ENCODE peak calls at places on chromosomes 4 and X, in five cellular contexts. One of them, this sample, is unnamed.

GRCh38 chrX:150038356-150038755 is 100.1 kb upstream of the EOLA2 start:
- DNase-seq in HepG2: no peak
- DNase-seq in WTC11: peak
- DNase-seq in K562: no peak
- DNase-seq in A549: no peak
- DNase-seq in this sample: no peak

GRCh38 chr4:55321707-55322264 is 24.3 kb upstream of the SRD5A3 start:
- DNase-seq in HepG2: peak
- DNase-seq in K562: peak
- DNase-seq in WTC11: peak
- DNase-seq in A549: peak
- DNase-seq in this sample: peak

GRCh38 chr4:185683222-185683621 is 128.8 kb downstream of the SORBS2 start:
- DNase-seq in WTC11: no peak
- DNase-seq in K562: no peak
- DNase-seq in A549: no peak
- DNase-seq in HepG2: no peak
- DNase-seq in this sample: no peak

GRCh38 chrX:124211312-124211942 is 121.0 kb upstream of the TEX13D start:
- DNase-seq in WTC11: no peak
- DNase-seq in K562: peak
- DNase-seq in A549: peak
- DNase-seq in HepG2: peak
- DNase-seq in this sample: no peak

GRCh38 chr4:185127021-185127925 is 15.8 kb upstream of the SLC25A4 start:
- DNase-seq in K562: no peak
- DNase-seq in HepG2: no peak
- DNase-seq in A549: peak
- DNase-seq in WTC11: peak
- DNase-seq in this sample: no peak

GRCh38 chr4:73850261-73850970 is 2.7 kb upstream of the PF4V1 start:
- DNase-seq in WTC11: no peak
- DNase-seq in K562: no peak
- DNase-seq in A549: no peak
- DNase-seq in HepG2: no peak
- DNase-seq in this sample: no peak

GRCh38 chr4:110484029-110484428 is 8.1 kb downstream of the ENPEP start:
- DNase-seq in K562: no peak
- DNase-seq in WTC11: no peak
- DNase-seq in HepG2: no peak
- DNase-seq in A549: no peak
- DNase-seq in this sample: peak

GRCh38 chrX:126167560-126167959 is 1.5 kb upstream of the DCAF12L2 start:
- DNase-seq in K562: no peak
- DNase-seq in WTC11: no peak
- DNase-seq in A549: no peak
- DNase-seq in HepG2: no peak
- DNase-seq in this sample: no peak

GRCh38 chrX:102155806-102156179 is at the start of gene BEX5:
- DNase-seq in HepG2: no peak
- DNase-seq in A549: no peak
- DNase-seq in WTC11: peak
- DNase-seq in K562: peak
- DNase-seq in this sample: no peak

GRCh38 chr4:125736057-125736456 is 421.3 kb downstream of the FAT4 start:
- DNase-seq in K562: peak
- DNase-seq in WTC11: no peak
- DNase-seq in HepG2: peak
- DNase-seq in A549: peak
- DNase-seq in this sample: no peak

GRCh38 chr4:78602334-78602733 is 50.8 kb downstream of the ANXA3 start:
- DNase-seq in A549: no peak
- DNase-seq in K562: no peak
- DNase-seq in WTC11: no peak
- DNase-seq in HepG2: no peak
- DNase-seq in this sample: no peak

GRCh38 chr4:11263208-11263607 is 165.5 kb downstream of the HS3ST1 start:
- DNase-seq in A549: no peak
- DNase-seq in K562: no peak
- DNase-seq in HepG2: no peak
- DNase-seq in WTC11: no peak
- DNase-seq in this sample: no peak

GRCh38 chrX:86133761-86134160 is 14.5 kb upstream of the DACH2 start:
- DNase-seq in K562: no peak
- DNase-seq in WTC11: no peak
- DNase-seq in HepG2: no peak
- DNase-seq in A549: peak
- DNase-seq in this sample: no peak

GRCh38 chr4:185717018-185717726 is 94.8 kb downstream of the SORBS2 start:
- DNase-seq in A549: no peak
- DNase-seq in HepG2: no peak
- DNase-seq in WTC11: no peak
- DNase-seq in K562: no peak
- DNase-seq in this sample: no peak

GRCh38 chr4:11548529-11549176 is 120.0 kb upstream of the HS3ST1 start:
- DNase-seq in HepG2: no peak
- DNase-seq in WTC11: no peak
- DNase-seq in A549: peak
- DNase-seq in K562: no peak
- DNase-seq in this sample: no peak

GRCh38 chr4:140641789-140642439 is 73.2 kb upstream of the UCP1 start:
- DNase-seq in HepG2: peak
- DNase-seq in WTC11: peak
- DNase-seq in K562: no peak
- DNase-seq in A549: no peak
- DNase-seq in this sample: no peak

GRCh38 chrX:44913656-44914531 is 40.9 kb downstream of the KDM6A start:
- DNase-seq in K562: no peak
- DNase-seq in WTC11: no peak
- DNase-seq in HepG2: no peak
- DNase-seq in A549: no peak
- DNase-seq in this sample: no peak

GRCh38 chr4:123443401-123444297 is 47.1 kb downstream of the SPRY1 start:
- DNase-seq in WTC11: no peak
- DNase-seq in HepG2: no peak
- DNase-seq in A549: no peak
- DNase-seq in K562: no peak
- DNase-seq in this sample: peak

GRCh38 chrX:39903937-39904336 is 193.8 kb downstream of the BCOR start:
- DNase-seq in WTC11: no peak
- DNase-seq in HepG2: no peak
- DNase-seq in A549: peak
- DNase-seq in K562: no peak
- DNase-seq in this sample: no peak

GRCh38 chrX:39907964-39908616 is 189.7 kb downstream of the BCOR start:
- DNase-seq in WTC11: no peak
- DNase-seq in A549: peak
- DNase-seq in HepG2: peak
- DNase-seq in K562: no peak
- DNase-seq in this sample: no peak

GRCh38 chrX:39905475-39905889 is 192.3 kb downstream of the BCOR start:
- DNase-seq in A549: no peak
- DNase-seq in WTC11: no peak
- DNase-seq in HepG2: no peak
- DNase-seq in K562: peak
- DNase-seq in this sample: no peak

GRCh38 chrX:39904816-39905474 is 192.8 kb downstream of the BCOR start:
- DNase-seq in WTC11: no peak
- DNase-seq in A549: no peak
- DNase-seq in K562: no peak
- DNase-seq in HepG2: no peak
- DNase-seq in this sample: no peak

DNA sequence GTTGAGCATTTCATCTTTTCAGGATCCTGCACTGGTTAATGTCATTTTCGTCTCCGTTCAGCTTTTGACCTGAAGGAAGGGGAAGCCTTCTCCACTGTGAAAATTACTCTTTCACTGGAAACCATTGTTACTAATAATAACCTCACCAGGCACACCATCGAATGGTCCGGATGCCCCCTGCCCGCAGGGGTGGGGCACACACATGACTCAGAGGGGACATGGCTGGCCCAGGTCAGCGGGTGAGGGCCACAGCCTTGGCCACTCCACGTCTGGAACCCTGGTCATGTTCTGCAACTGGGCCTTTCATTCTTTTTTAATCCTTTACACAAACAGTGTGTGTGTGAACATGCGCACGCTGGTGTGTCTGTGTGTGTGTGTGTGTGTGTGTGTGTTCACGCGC is 191.8 kb downstream of the BCOR start:
- DNase-seq in K562: no peak
- DNase-seq in HepG2: no peak
- DNase-seq in A549: no peak
- DNase-seq in WTC11: no peak
- DNase-seq in this sample: no peak
- TF ChIP-seq ESRRA in K562: no peak
- TF ChIP-seq ESRRA in HepG2: no peak
- TF ChIP-seq ESRRA in A549: no peak
- TF ChIP-seq ESRRA in WTC11: no peak
- TF ChIP-seq ESRRA in this sample: no peak

GRCh38 chrX:79270401-79270800 is 96.7 kb downstream of the ITM2A start:
- DNase-seq in A549: peak
- DNase-seq in HepG2: no peak
- DNase-seq in WTC11: peak
- DNase-seq in K562: no peak
- DNase-seq in this sample: peak
- TF ChIP-seq ESRRA in A549: no peak
- TF ChIP-seq ESRRA in HepG2: no peak
- TF ChIP-seq ESRRA in WTC11: no peak
- TF ChIP-seq ESRRA in K562: no peak
- TF ChIP-seq ESRRA in this sample: peak

DNA sequence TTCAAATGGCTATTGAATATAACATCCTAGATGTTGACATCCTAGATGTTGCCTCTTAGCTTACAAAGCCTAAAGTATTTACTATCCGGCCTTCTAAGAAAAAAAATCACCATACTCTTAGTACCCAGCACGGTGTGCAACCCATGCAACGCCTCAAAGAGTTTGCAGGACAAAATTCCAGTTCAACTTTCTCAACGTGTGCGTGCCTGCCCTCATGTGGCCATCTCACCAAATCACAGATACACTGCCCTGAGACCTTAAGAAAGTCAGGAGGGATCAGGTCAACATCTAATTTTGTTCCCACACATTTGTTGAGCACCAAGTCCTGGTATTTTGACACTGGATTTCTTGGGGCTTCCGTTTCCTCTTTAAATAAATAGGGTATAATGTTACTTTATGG is 68.3 kb downstream of the CRMP1 start:
- DNase-seq in K562: peak
- DNase-seq in WTC11: peak
- DNase-seq in A549: peak
- DNase-seq in HepG2: peak
- DNase-seq in this sample: no peak
- TF ChIP-seq ESRRA in K562: no peak
- TF ChIP-seq ESRRA in WTC11: no peak
- TF ChIP-seq ESRRA in A549: no peak
- TF ChIP-seq ESRRA in HepG2: no peak
- TF ChIP-seq ESRRA in this sample: no peak

GRCh38 chr4:54118850-54119589 is 19.1 kb downstream of the GSX2 start:
- DNase-seq in A549: no peak
- DNase-seq in WTC11: no peak
- DNase-seq in K562: no peak
- DNase-seq in HepG2: no peak
- DNase-seq in this sample: no peak
- TF ChIP-seq ESRRA in A549: no peak
- TF ChIP-seq ESRRA in WTC11: no peak
- TF ChIP-seq ESRRA in K562: no peak
- TF ChIP-seq ESRRA in HepG2: no peak
- TF ChIP-seq ESRRA in this sample: no peak

DNA sequence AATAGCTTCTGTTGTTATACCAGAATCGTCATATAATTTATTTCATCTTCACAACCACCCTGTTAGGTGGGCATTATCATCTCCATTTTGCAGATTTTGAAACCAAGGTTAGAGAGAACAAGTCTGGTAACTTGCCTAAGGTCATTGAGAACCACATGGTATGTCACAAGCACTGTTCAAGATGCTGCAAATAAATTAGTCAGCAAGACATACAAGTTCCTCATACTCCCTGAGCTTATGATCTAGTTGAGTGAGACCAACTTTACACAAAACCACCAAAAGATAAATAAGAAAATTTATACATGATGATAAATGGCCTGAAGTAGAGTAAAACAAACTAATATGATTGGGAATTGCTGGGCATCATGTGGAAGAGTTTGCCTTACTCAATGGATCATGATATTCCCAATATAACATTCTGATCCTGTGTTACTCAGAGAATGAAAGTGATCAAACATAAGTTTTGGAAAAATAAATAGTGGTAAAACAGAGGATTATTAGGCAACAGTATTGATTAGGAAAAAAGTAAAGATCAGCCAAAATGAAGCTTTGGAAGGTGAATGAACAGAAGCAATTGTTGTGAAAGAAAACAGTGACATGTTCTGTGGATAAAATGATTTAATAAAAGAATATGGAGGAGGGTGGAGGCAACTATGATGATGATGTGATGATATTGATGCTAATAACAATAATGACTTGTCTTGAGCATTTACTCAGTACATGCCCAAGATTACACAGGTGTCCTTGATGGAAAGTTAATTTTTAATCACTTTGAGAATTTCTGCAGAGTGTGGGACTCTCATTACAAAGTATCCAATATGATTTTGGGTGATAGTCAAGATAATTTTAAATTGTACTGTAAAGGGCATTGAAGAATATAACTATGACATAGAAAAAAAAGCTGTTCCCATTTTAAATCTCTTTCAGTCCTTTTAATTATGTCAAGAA is 34.1 kb upstream of the IL1RAPL1 start:
- DNase-seq in HepG2: no peak
- DNase-seq in WTC11: no peak
- DNase-seq in K562: no peak
- DNase-seq in A549: no peak
- DNase-seq in this sample: no peak
- TF ChIP-seq ESRRA in HepG2: no peak
- TF ChIP-seq ESRRA in WTC11: no peak
- TF ChIP-seq ESRRA in K562: no peak
- TF ChIP-seq ESRRA in A549: no peak
- TF ChIP-seq ESRRA in this sample: no peak

DNA sequence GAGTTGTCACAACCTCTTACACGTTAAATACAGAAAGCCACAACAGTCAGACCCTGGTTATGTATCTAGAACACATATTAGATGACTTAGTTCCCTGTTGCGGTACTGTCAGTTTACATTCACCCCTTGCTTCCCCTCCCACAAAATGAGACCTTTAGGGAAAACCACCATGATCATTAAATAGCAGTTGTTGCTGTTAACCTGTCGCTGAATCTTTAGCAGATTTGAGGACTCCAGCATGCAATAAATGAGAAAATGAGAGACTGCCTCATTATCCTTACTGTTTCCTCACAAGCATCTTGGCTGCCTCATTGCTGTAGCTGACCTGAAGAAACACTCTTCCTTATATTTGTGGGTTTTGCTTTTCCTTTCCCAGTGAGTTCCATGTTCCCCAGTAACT is 77.8 kb downstream of the HOPX start:
- DNase-seq in WTC11: no peak
- DNase-seq in A549: no peak
- DNase-seq in K562: no peak
- DNase-seq in HepG2: no peak
- DNase-seq in this sample: no peak
- TF ChIP-seq ESRRA in WTC11: no peak
- TF ChIP-seq ESRRA in A549: no peak
- TF ChIP-seq ESRRA in K562: no peak
- TF ChIP-seq ESRRA in HepG2: no peak
- TF ChIP-seq ESRRA in this sample: no peak